ENCODE peak calls at places on chromosomes 16 and 17, in four cellular contexts. M, H, A and F are unnamed samples.

GRCh38 chr17:70544307-70544706 is 375.0 kb downstream of the KCNJ2 start:
- DNase-seq in M (no peak), H (no peak), A (no peak), F (no peak)

GRCh38 chr16:25258856-25259179 is 1.2 kb upstream of the ZKSCAN2 start:
- DNase-seq in M (no peak), H (peak; percentile 37), A (no peak), F (no peak)

GRCh38 chr17:17672453-17673368 is 8.5 kb upstream of the RAI1 start:
- DNase-seq in H (no peak), A (no peak), M (no peak), F (no peak)

GRCh38 chr17:64658931-64659330 is 3.2 kb downstream of the SMURF2 start:
- DNase-seq in H (no peak), A (no peak), M (no peak), F (no peak)

GRCh38 chr16:53805747-53806146 is 101.8 kb downstream of the FTO start:
- DNase-seq in A (no peak), M (no peak), H (no peak), F (no peak)

GRCh38 chr17:75854881-75855309 is 240 bp downstream of the WBP2 start:
- DNase-seq in M (no peak), A (no peak), H (no peak), F (no peak)

GRCh38 chr16:24820522-24820921 is 25.2 kb upstream of the SLC5A11 start:
- DNase-seq in H (no peak), M (no peak), A (no peak), F (no peak)

GRCh38 chr17:77287432-77288068 is 146.8 kb downstream of the SEC14L1 start:
- DNase-seq in M (no peak), H (no peak), A (no peak), F (no peak)

GRCh38 chr17:41777579-41778188 is 8.8 kb downstream of the JUP start:
- DNase-seq in M (no peak), A (no peak), H (no peak), F (no peak)

GRCh38 chr16:85746431-85747227 is 4.3 kb downstream of the C16orf74 start:
- DNase-seq in H (no peak), A (no peak), M (no peak), F (no peak)

GRCh38 chr17:82031885-82032627 is 578 bp downstream of the RAC3 start:
- DNase-seq in H (peak; percentile 90), A (no peak), M (peak; percentile 64), F (peak; percentile 48)

GRCh38 chr17:59840329-59840907 is 52.3 kb downstream of the TUBD1 start:
- DNase-seq in H (no peak), M (no peak), A (no peak), F (no peak)

DNA sequence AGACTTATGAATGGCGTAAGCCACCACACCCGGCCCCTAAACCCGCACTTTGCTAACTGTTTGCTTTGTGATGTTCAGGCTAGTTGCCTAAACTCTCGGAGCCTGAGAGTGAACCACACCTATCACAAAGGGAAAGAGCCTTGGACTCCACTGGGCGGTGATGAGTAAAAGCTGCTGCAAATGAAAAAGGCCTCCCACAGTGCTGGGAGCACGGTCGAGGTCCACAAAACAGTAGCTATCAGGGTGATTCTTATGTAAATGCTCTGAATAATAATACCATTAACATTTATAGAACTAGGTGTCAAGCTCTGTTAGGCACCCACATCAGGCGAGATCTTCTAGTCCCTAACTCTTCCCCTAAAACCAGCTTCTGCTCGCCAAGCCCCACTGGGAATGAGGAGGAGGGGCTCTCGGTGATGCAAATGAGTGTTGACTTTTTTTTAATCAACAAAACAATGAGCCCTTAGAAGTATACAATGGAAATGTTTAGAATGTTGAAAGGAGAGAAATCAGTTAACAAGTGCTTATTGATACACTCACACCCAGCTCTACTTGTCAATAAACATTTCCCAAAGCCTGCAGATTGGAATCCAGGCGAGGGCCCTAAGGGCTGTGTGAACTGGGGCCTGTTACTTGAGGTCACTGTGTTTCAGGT is 19.8 kb downstream of the FBRS start:
- DNase-seq in H (no peak), M (no peak), A (no peak), F (no peak)
- TF ChIP-seq SPI1 in H (no peak), M (no peak), A (no peak), F (no peak)

GRCh38 chr17:49917771-49918170 is 51.2 kb upstream of the DLX4 start:
- DNase-seq in M (no peak), A (no peak), H (no peak), F (no peak)
- TF ChIP-seq SPI1 in M (no peak), A (no peak), H (no peak), F (no peak)

DNA sequence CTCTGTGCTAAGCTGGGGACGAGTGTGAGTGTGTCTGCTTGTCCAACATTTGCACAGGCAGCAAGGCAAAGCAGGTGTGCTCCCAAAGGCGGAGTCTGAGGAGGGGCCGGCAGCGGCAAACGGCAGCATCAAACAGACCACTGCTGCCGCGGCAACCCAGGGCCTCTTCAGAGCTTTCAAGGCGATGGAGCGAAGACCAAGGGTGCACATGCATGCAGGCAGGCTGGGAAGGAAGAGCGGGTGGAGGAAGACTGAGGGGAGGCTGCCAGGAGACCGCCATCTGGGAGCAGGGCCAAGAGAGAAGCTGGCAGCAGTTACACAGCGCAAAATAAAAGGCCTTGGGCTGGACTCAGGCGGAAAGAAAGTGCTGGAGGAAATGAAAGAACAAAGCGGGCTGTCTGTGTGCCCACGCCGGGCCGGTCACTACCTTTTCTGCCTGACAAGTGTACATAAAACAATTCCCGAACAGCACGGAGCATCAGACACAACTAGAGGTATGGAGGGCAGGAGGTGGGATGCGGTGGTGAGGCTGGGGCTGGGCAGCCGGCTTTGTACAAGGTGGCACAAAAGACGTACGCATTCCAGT is 8.5 kb downstream of the TIMM22 start:
- DNase-seq in A (no peak), M (no peak), H (no peak), F (no peak)
- TF ChIP-seq SPI1 in A (no peak), M (no peak), H (no peak), F (no peak)

GRCh38 chr16:1162701-1163566 is 10.0 kb downstream of the CACNA1H start:
- DNase-seq in A (no peak), M (no peak), H (no peak), F (no peak)

GRCh38 chr16:1158456-1159324 is 5.8 kb downstream of the CACNA1H start:
- DNase-seq in M (no peak), A (no peak), H (no peak), F (no peak)

GRCh38 chr16:1159973-1160772 is 7.3 kb downstream of the CACNA1H start:
- DNase-seq in H (peak; percentile 34), M (no peak), A (no peak), F (no peak)

GRCh38 chr16:1159325-1159972 is 6.5 kb downstream of the CACNA1H start:
- DNase-seq in M (no peak), A (no peak), H (no peak), F (no peak)

DNA sequence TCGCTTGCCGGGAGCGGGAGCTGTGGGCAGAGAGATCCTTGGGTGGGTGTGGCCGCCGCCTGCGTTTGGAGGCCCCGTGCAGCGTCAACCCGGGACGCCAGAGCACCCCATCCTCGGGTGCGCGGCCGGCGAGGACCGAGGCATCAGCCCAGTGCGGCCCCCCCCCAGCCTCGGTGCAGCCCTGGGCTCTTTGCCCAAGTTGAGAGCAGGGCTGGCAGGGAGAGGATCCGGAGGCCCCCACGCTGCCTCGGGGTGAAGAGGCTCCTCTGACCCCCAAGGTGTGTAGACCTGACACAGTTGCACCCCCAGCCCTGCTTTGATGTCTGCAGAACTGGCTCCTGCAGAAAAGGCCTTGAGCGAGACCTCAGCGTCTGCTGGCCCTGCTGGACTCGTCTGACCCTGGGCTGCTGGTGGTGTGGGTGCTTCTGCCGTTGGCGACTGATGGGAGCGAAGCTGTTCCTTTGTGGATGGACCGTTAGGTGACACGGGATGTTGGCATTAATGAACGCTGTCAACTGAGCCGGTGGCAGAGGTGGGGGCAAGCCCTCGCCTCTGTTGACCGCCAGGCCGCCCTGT is 8.0 kb downstream of the CACNA1H start:
- DNase-seq in A (no peak), M (no peak), H (no peak), F (no peak)
- TF ChIP-seq SPI1 in A (no peak), M (no peak), H (no peak), F (no peak)

DNA sequence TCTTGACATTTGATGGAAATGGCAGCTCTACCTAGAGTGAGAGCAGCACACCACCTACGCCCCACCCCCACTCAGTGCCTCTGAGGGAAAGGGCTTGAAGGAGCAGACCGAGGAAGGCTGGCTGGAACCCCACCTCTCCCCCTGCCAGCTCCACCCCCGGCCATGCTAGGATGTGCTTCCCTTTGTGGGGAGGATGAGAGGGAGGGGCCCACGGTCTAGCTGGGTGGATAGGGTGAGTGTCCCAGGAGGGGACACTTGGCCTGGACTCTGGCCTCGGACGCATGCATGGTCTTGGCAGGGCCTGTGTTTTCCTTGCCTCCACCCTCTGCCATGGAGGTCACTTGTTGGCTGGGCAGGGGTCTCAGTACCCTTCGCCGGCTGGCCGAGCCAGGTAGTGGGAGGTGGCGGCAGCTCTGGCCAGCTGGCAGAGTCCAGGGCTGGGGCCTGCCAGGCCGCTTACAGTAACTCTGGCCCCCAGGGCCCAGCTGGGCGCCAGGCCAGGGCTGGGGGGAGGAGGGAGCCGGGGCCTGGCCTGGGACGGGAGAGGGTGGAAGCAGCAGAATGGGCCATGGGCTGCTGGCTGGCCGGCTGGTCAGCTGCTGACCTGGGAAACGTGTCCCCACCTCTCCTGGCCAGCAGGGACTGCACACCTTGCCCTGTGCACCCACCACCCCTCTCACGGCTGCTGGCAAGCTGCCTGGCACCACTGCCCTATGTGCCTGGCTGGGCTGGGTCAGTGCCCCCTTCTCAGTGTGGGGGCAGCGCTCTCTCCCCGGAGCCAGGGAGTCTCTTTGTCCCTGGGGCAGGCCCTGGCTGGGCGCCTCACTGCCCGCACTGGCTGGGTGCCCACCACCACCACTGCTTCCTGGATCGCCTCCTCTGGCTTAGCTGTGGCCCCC is 23.0 kb downstream of the RARA start:
- DNase-seq in H (no peak), M (no peak), A (no peak), F (no peak)
- TF ChIP-seq SPI1 in H (no peak), M (no peak), A (no peak), F (no peak)

GRCh38 chr16:11494029-11494428 is 92.7 kb downstream of the LITAF start:
- DNase-seq in A (no peak), M (no peak), H (no peak), F (no peak)

GRCh38 chr16:11492808-11493530 is 93.8 kb downstream of the LITAF start:
- DNase-seq in H (peak; percentile 18), M (no peak), A (no peak), F (no peak)

GRCh38 chr16:11495066-11495407 is 91.7 kb downstream of the LITAF start:
- DNase-seq in A (no peak), H (no peak), M (no peak), F (no peak)

GRCh38 chr16:11493531-11493929 is 93.2 kb downstream of the LITAF start:
- DNase-seq in M (no peak), H (peak; percentile 37), A (no peak), F (no peak)

GRCh38 chr16:11494433-11494832 is 92.3 kb downstream of the LITAF start:
- DNase-seq in M (no peak), A (no peak), H (no peak), F (no peak)
- TF ChIP-seq SPI1 in M (no peak), A (no peak), H (no peak), F (no peak)

DNA sequence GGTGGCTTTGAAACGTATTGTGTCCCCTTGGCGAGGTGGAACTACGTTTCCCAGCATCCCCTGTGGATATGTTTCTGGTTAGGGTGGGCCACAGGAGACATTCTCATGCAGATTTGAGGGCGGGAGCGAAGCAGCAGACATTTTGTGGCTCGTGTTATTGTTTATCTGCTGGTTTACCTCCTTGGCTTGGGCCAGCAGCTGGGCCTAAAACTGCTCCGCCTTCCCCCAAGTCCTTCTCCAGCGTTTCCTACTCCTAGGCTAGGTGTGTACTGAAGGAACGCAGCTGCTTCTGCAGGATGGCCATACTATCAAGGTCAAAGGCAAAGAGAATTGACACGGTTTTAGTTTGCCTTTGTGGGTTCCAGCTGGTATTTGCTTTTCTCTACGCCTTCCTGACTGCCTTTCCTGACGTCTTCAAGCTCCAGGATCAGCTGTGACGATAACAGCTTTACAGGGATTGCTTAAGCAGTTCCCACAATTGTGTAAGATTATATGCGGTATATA is 17.2 kb upstream of the WSB1 start:
- DNase-seq in M (no peak), H (peak; percentile 41), A (no peak), F (no peak)
- TF ChIP-seq SPI1 in M (no peak), H (no peak), A (no peak), F (no peak)

GRCh38 chr17:47119746-47120520 is 69.2 kb downstream of the CDC27 start:
- DNase-seq in A (no peak), M (no peak), H (no peak), F (no peak)
- TF ChIP-seq SPI1 in A (no peak), M (no peak), H (no peak), F (no peak)